ENCODE peak calls at places on chromosomes 11 and 22, in six cellular contexts. E is H1, X is endothelial cell, F is HFF-Myc, G is psoas muscle, M is OCI-LY7. D is an unnamed sample.

GRCh38 chr22:48135641-48136040 is 1373.2 kb downstream of the TBC1D22A start:
- DNase-seq in E (no peak), X (no peak), F (no peak), G (no peak), M (no peak), D (no peak)

GRCh38 chr22:36368359-36368983 is 19.3 kb downstream of the MYH9 start:
- DNase-seq in E (no peak), X (peak), F (peak), G (no peak), M (no peak), D (no peak)

GRCh38 chr11:123069878-123070821 is 8.2 kb upstream of the HSPA8 start:
- DNase-seq in E (no peak), X (no peak), F (no peak), G (no peak), M (peak), D (no peak)

GRCh38 chr11:72430743-72431570 is 3.4 kb downstream of the CLPB start:
- DNase-seq in E (no peak), X (peak), F (no peak), G (no peak), M (peak), D (no peak)

GRCh38 chr22:31083377-31083768 is 2.3 kb downstream of the SMTN start:
- DNase-seq in E (no peak), X (no peak), F (no peak), G (no peak), M (no peak), D (no peak)

GRCh38 chr11:95296621-95297025 is 65.6 kb upstream of the SESN3 start:
- DNase-seq in E (no peak), X (no peak), F (no peak), G (no peak), M (peak), D (no peak)

GRCh38 chr11:23021287-23021863 is 161.1 kb upstream of the CCDC179 start:
- DNase-seq in E (no peak), X (peak), F (no peak), G (no peak), M (peak), D (peak)

GRCh38 chr11:132438418-132438817 is 1068.0 kb downstream of the NTM start:
- DNase-seq in E (no peak), X (no peak), F (no peak), G (no peak), M (no peak), D (no peak)

GRCh38 chr11:30585067-30585891 is 874 bp downstream of the MPPED2 start:
- DNase-seq in E (peak), X (peak), F (no peak), G (peak), M (no peak), D (no peak)

GRCh38 chr11:78562398-78562797 is 12.3 kb downstream of the NARS2 start:
- DNase-seq in E (no peak), X (no peak), F (no peak), G (no peak), M (no peak), D (no peak)

GRCh38 chr11:78350646-78351165 is 66.9 kb downstream of the GAB2 start:
- DNase-seq in E (no peak), X (peak), F (no peak), G (no peak), M (peak), D (no peak)

GRCh38 chr22:33853200-33854097 is 66.8 kb downstream of the LARGE1 start:
- DNase-seq in E (no peak), X (no peak), F (no peak), G (peak), M (peak), D (no peak)

DNA sequence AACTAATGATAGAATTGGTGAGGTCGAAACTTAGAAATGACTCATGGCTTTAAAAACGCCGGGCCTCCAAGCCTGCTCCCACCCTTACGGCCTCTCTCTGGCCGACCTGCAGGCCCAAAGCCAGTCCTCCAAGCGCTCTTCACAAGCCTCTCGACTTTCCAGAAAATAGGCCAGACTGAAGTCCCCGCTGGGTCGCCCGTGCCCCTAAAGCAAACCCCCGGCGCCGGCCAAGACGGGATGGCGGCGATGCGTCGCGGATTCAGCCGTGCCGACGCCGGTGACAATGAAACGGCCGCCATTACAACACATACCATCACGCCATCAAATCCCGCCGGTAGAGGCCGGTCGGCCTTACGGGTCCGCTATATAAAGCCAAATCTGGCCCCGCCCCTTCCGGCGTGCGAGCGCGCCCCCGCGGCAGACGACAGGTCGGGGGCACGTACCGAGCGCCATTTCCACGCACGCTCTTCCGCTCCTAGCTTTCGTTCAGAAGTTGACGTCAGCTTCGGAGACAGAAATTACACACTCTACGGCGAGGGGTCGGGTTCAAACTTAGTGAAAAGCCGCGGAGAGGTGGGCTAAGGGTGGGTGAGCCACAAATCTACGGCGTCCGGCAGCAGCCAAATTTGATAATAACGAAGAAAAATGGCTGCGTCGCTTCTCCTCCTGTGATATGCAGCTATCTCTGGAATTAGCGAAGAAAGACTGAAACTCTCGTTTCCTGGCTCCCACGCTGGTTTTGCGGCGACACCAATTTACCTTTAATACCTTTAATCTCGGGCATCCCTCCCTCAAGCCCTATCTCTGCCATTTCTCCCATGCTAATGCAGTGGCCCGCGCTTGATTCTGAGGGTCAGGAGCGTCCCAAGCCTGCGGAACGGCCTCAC is at the start of gene RPL3:
- DNase-seq in E (peak), X (peak), F (peak), G (peak), M (peak), D (peak)
- TF ChIP-seq CTCF in E (peak), X (no peak), F (no peak), G (peak), M (peak), D (no peak)

GRCh38 chr11:62241095-62241494 is 944 bp upstream of the SCGB1D2 start:
- DNase-seq in E (no peak), X (no peak), F (no peak), G (no peak), M (no peak), D (no peak)
- TF ChIP-seq CTCF in E (no peak), X (no peak), F (no peak), G (no peak), M (no peak), D (no peak)

GRCh38 chr11:396511-396947 is 2.5 kb downstream of the PKP3 start:
- DNase-seq in E (no peak), X (no peak), F (no peak), G (no peak), M (no peak), D (no peak)
- TF ChIP-seq CTCF in E (no peak), X (no peak), F (peak), G (peak), M (no peak), D (peak)

DNA sequence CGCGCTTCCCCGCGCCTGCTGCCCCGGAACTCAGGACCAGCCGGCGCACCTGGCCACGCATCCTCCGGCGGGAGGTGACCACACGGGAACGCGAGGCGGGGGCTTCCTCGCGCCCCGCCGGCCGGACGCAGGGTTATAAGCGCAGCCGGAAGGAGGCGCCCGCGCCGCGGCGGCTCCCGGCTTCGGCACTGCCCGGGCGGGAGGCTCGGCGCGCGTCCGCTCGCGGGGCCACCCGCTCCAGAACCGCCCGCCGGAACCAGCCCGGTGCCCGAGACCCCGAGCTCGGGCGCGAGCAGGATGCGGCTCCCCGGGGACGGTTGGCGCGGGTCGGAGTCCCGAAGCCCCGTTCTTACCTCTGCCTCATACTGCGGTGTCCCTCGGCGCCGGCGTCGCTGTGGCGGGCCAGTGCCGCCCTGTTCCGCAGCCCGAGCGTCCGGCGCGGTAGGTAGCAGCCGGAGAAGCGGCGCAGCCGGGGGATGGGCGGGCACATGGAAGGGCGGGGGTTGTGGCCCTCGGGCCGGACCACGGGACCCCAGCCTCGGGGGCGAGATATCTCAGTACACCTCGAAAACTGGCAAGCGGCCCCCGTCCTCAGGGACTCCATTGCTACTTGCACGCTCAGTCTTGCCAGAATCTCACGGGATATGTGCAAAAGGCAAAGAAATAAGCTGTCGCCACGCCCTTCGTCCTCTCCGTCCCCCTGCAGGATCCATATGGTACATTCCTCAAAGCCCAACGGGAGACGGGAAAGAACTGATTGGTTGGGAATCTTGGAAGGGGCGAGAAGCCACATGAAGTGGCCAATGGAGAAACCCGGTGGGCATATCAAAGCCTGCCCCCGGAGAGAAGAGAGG is 23.1 kb downstream of the MICAL3 start:
- DNase-seq in E (peak), X (peak), F (peak), G (peak), M (peak), D (peak)
- TF ChIP-seq CTCF in E (peak), X (peak), F (peak), G (peak), M (peak), D (peak)

GRCh38 chr11:63670738-63671321 is 346 bp downstream of the ATL3 start:
- DNase-seq in E (peak), X (peak), F (no peak), G (peak), M (peak), D (no peak)
- TF ChIP-seq CTCF in E (peak), X (no peak), F (peak), G (peak), M (peak), D (peak)

DNA sequence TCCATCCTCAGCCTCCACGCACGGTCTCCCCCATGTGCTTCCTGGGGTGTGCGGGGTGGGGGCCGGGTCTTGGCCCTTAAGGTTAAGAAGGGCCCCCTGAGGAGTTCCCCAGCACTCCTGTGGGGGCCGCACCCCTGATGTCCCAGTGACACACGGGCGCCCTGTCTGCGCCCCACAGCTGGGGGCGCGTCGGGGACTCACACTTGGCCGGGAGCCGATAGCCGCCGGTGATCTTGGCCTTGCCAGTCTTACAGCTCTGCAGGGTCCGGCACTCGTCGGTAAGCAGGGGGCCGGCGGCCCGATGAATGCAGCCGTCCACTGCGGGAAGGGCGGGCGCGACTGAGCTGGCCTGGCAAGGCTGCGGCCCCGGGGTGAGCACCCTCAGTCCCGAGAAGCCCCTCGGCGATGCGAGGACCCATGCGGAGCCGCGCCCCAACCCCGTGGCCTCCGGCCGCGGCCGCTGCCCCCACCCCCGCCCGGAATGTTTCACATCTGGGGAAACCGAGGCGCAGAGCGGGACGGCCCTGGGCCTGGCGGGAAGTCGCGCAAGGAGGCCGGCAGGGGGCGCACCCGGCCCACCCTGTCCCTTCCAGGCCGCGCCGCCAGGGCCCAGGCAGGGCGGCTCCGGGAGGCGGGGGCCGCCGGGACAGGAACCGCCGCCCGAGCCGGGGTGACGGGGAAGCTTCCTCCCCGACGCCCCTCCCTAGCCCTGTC is 13.9 kb downstream of the OTUB1 start:
- DNase-seq in E (peak), X (peak), F (no peak), G (peak), M (peak), D (no peak)
- TF ChIP-seq CTCF in E (no peak), X (peak), F (peak), G (peak), M (peak), D (peak)